ENCODE peak calls at places on chromosomes 2 and 18, in four cellular contexts. O is PC-9, W is GM23248, Q is MM.1S. L is an unnamed sample.

GRCh38 chr2:27303093-27304025 is 4.9 kb downstream of the UCN start:
- DNase-seq in O (peak; percentile 64), W (peak; percentile 88), Q (peak; percentile 82), L (peak; percentile 57)

GRCh38 chr18:14026199-14026598 is 106.0 kb downstream of the ZNF519 start:
- DNase-seq in O (no peak), W (peak; percentile 2), Q (no peak), L (no peak)

GRCh38 chr2:207474871-207475485 is 54.8 kb upstream of the CREB1 start:
- DNase-seq in O (no peak), W (peak; percentile 86), Q (peak; percentile 52), L (peak; percentile 46)

GRCh38 chr18:3367491-3368091 is 82.4 kb upstream of the TGIF1 start:
- DNase-seq in O (peak; percentile 69), W (peak; percentile 46), Q (no peak), L (peak; percentile 77)

GRCh38 chr18:2258954-2259353 is 312.4 kb downstream of the METTL4 start:
- DNase-seq in O (no peak), W (no peak), Q (no peak), L (no peak)

GRCh38 chr2:33145459-33145858 is 198.7 kb downstream of the LTBP1 start:
- DNase-seq in O (no peak), W (peak; percentile 85), Q (no peak), L (no peak)

GRCh38 chr2:242051440-242051839 is 181.9 kb downstream of the RTP5 start:
- DNase-seq in O (no peak), W (no peak), Q (no peak), L (no peak)

GRCh38 chr2:113075030-113075429 is 7.3 kb downstream of the IL1F10 start:
- DNase-seq in O (no peak), W (no peak), Q (no peak), L (no peak)

GRCh38 chr2:3847397-3848052 is 144.2 kb downstream of the DCDC2C start:
- DNase-seq in O (no peak), W (no peak), Q (no peak), L (no peak)

GRCh38 chr2:190283783-190284182 is 35.8 kb downstream of the HIBCH start:
- DNase-seq in O (no peak), W (peak; percentile 76), Q (no peak), L (peak; percentile 14)

GRCh38 chr2:157056200-157056676 is 201.3 kb upstream of the GALNT5 start:
- DNase-seq in O (no peak), W (peak; percentile 80), Q (peak; percentile 64), L (peak; percentile 68)

GRCh38 chr2:36561223-36561944 is 36.6 kb downstream of the FEZ2 start:
- DNase-seq in O (peak; percentile 99), W (peak; percentile 97), Q (no peak), L (peak; percentile 75)
- H3K4me1 ChIP-seq in O (peaks cover 49% of the 10 kb centered on the region), W (peaks cover 80% of the 10 kb centered on the region), Q (peaks cover 8% of the 10 kb centered on the region), L (peaks cover 45% of the 10 kb centered on the region)

DNA sequence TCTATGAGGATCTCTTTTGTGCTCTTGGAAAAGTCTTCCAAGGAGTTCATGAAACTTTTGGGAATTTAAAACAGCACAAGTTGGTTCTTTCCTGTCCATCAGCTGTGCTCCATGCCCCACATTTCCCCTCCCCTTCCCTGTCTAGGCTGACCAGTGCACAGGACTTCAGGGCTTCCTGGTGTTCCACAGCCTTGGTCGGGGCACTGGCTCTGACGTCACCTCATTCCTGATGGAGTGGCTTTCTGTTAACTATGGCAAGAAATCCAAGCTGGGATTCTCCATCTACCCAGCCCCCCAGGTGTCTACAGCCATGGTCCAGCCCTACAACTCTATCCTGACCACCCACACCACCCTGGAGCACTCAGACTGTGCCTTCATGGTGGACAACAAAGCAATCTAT is 8.1 kb upstream of the DNAJB2 start:
- DNase-seq in O (no peak), W (no peak), Q (no peak), L (no peak)
- H3K4me1 ChIP-seq in O (peaks cover 32% of the 10 kb centered on the region), W (peaks cover 27% of the 10 kb centered on the region), Q (no peaks in the 10 kb centered on the region), L (peaks cover 40% of the 10 kb centered on the region)

GRCh38 chr2:15031745-15032240 is 399.3 kb downstream of the LRATD1 start:
- DNase-seq in O (no peak), W (no peak), Q (no peak), L (no peak)
- H3K4me1 ChIP-seq in O (no peaks in the 10 kb centered on the region), W (no peaks in the 10 kb centered on the region), Q (no peaks in the 10 kb centered on the region), L (no peaks in the 10 kb centered on the region)

DNA sequence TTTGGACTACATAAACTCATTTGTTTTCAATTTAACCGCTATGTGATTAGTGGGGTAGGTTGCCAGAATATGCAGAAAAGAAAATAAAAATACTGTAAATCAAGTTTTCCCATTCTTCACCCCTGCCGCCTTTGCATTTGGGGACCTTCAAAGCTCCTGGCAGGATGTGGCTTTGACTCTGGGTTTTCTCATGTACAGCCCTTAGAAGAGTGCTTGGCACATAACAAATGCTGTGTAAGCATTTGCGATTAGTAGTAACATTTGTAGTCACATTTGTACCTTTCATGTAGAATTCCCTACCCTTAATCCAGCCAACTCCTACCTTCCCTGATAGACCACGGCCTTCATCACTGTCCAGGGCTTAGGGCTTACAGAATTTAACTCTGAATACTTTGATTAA is 262.6 kb downstream of the MREG start:
- DNase-seq in O (no peak), W (peak; percentile 44), Q (peak; percentile 66), L (no peak)
- H3K4me1 ChIP-seq in O (peaks cover 27% of the 10 kb centered on the region), W (peaks cover 65% of the 10 kb centered on the region), Q (peaks cover 19% of the 10 kb centered on the region), L (peaks cover 16% of the 10 kb centered on the region)

GRCh38 chr2:173149491-173149890 is 73.8 kb downstream of the MAP3K20 start:
- DNase-seq in O (no peak), W (no peak), Q (no peak), L (no peak)

GRCh38 chr2:173150087-173150486 is 74.4 kb downstream of the MAP3K20 start:
- DNase-seq in O (no peak), W (peak; percentile 75), Q (no peak), L (peak; percentile 56)

GRCh38 chr2:173153486-173153885 is 77.8 kb downstream of the MAP3K20 start:
- DNase-seq in O (no peak), W (peak; percentile 33), Q (no peak), L (no peak)

GRCh38 chr2:173150963-173151362 is 75.3 kb downstream of the MAP3K20 start:
- DNase-seq in O (no peak), W (no peak), Q (no peak), L (peak; percentile 48)

GRCh38 chr2:173151671-173152398 is 76.2 kb downstream of the MAP3K20 start:
- DNase-seq in O (peak; percentile 84), W (peak; percentile 86), Q (no peak), L (peak; percentile 90)
- H3K4me1 ChIP-seq in O (peaks cover 26% of the 10 kb centered on the region), W (peaks cover 58% of the 10 kb centered on the region), Q (no peaks in the 10 kb centered on the region), L (peaks cover 57% of the 10 kb centered on the region)

GRCh38 chr2:160377204-160377995 is 116.2 kb downstream of the RBMS1 start:
- DNase-seq in O (no peak), W (no peak), Q (no peak), L (no peak)
- H3K4me1 ChIP-seq in O (peaks cover 16% of the 10 kb centered on the region), W (peaks cover 99% of the 10 kb centered on the region), Q (peaks cover 13% of the 10 kb centered on the region), L (peaks cover 41% of the 10 kb centered on the region)